ENCODE peak calls at places on chromosomes 11 and 22, in ten cellular contexts. T is breast epithelium, A is prostate gland, M is ovary, P is sigmoid colon, S is tibial nerve, K is testis, N is endothelial cell of umbilical vein, Q is esophagus squamous epithelium, V is upper lobe of left lung. F is an unnamed sample.

GRCh38 chr11:70205766-70206165 is 2.7 kb downstream of the FADD start:
- DNase-seq in T (no peak), A (no peak), M (no peak), P (no peak), S (no peak), K (no peak), N (no peak), Q (no peak), V (no peak), F (no peak)

GRCh38 chr22:32341122-32341740 is 16.4 kb upstream of the RFPL3 start:
- DNase-seq in T (no peak), A (no peak), M (no peak), P (no peak), S (no peak), K (peak; percentile 7), N (no peak), Q (no peak), V (no peak), F (no peak)

GRCh38 chr22:22773427-22773826 is 114.2 kb upstream of the IGLL5 start:
- DNase-seq in T (no peak), A (no peak), M (no peak), P (no peak), S (no peak), K (no peak), N (no peak), Q (no peak), V (no peak), F (no peak)

GRCh38 chr11:266676-267439 is 11.3 kb upstream of the NLRP6 start:
- DNase-seq in T (no peak), A (no peak), M (no peak), P (no peak), S (no peak), K (no peak), N (no peak), Q (no peak), V (peak; percentile 52), F (no peak)

GRCh38 chr22:45008853-45009751 is 703 bp downstream of the PHF21B start:
- DNase-seq in T (no peak), A (no peak), M (peak; percentile 39), P (no peak), S (no peak), K (peak; percentile 34), N (no peak), Q (no peak), V (no peak), F (peak; percentile 32)

GRCh38 chr11:103903621-103904323 is 132.7 kb upstream of the DDI1 start:
- DNase-seq in T (no peak), A (no peak), M (no peak), P (no peak), S (no peak), K (no peak), N (no peak), Q (no peak), V (no peak), F (no peak)

GRCh38 chr22:42581762-42582716 is 28.3 kb downstream of the SERHL2 start:
- DNase-seq in T (peak; percentile 80), A (peak; percentile 74), M (peak; percentile 84), P (peak; percentile 89), S (peak; percentile 64), K (peak; percentile 90), N (peak; percentile 79), Q (no peak), V (peak; percentile 77), F (peak; percentile 86)

GRCh38 chr11:76903325-76903724 is 42.6 kb downstream of the ACER3 start:
- DNase-seq in T (no peak), A (peak; percentile 33), M (no peak), P (no peak), S (no peak), K (no peak), N (no peak), Q (no peak), V (no peak), F (no peak)

GRCh38 chr22:50705219-50705691 is 32.6 kb downstream of the SHANK3 start:
- DNase-seq in T (no peak), A (no peak), M (peak; percentile 41), P (peak; percentile 74), S (no peak), K (peak; percentile 66), N (peak; percentile 52), Q (no peak), V (no peak), F (peak; percentile 63)

GRCh38 chr11:27254744-27255446 is 108.1 kb downstream of the CCDC34 start:
- DNase-seq in T (no peak), A (no peak), M (no peak), P (no peak), S (no peak), K (no peak), N (no peak), Q (no peak), V (no peak), F (no peak)

GRCh38 chr11:396511-396947 is 2.5 kb downstream of the PKP3 start:
- DNase-seq in T (no peak), A (no peak), M (no peak), P (no peak), S (no peak), K (peak; percentile 54), N (peak; percentile 40), Q (no peak), V (no peak), F (no peak)

GRCh38 chr11:69229521-69229920 is 64.4 kb upstream of the MYEOV start:
- DNase-seq in T (peak; percentile 25), A (no peak), M (no peak), P (peak; percentile 38), S (no peak), K (peak; percentile 4), N (no peak), Q (no peak), V (no peak), F (peak; percentile 11)

GRCh38 chr22:24486501-24486921 is 8.6 kb upstream of the UPB1 start:
- DNase-seq in T (no peak), A (no peak), M (no peak), P (no peak), S (no peak), K (no peak), N (peak; percentile 77), Q (no peak), V (no peak), F (no peak)

GRCh38 chr22:19325296-19325950 is 33.9 kb upstream of the CLTCL1 start:
- DNase-seq in T (no peak), A (no peak), M (no peak), P (no peak), S (no peak), K (no peak), N (no peak), Q (no peak), V (no peak), F (no peak)

GRCh38 chr22:35421121-35421520 is 21.2 kb downstream of the MCM5 start:
- DNase-seq in T (no peak), A (no peak), M (no peak), P (no peak), S (no peak), K (no peak), N (no peak), Q (no peak), V (no peak), F (no peak)
- H3K36me3 ChIP-seq in T (peaks cover 20% of the 10 kb centered on the region), A (no peaks in the 10 kb centered on the region), M (no peaks in the 10 kb centered on the region), P (no peaks in the 10 kb centered on the region), S (peaks cover 41% of the 10 kb centered on the region), K (no peaks in the 10 kb centered on the region), N (peaks cover 38% of the 10 kb centered on the region), Q (peaks cover 6% of the 10 kb centered on the region), V (peaks cover 84% of the 10 kb centered on the region), F (no peaks in the 10 kb centered on the region)

DNA sequence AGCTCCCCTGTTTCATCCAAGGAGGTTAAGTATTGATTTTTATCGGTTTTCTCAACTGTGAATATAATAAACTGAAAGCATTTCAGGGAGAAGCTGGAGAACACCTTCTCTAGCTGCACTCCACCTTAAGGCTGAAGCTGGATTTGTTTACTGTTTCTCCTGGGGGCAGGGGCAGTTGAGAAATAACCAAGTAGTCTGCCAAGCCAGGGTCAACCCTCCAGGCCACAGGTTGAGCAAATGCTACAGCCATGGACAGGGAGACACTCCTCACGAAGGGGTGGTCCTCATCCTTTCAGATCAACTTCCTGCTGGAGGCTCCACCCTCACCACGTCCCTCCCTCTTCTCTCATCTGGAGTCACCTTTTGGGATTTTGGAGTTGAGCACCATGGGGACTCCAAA is at the start of gene TTC36:
- DNase-seq in T (peak; percentile 56), A (no peak), M (no peak), P (no peak), S (no peak), K (no peak), N (no peak), Q (no peak), V (no peak), F (no peak)
- TF ChIP-seq POLR2A in T (no peak), A (no peak), M (no peak), P (no peak), S (no peak), K (no peak), N (no peak), Q (no peak), V (no peak), F (no peak)

GRCh38 chr22:49150801-49151221 is 676.9 kb downstream of the BRD1 start:
- DNase-seq in T (no peak), A (no peak), M (no peak), P (no peak), S (no peak), K (no peak), N (no peak), Q (no peak), V (no peak), F (no peak)
- H3K9me3 ChIP-seq in T (peaks cover 3% of the 10 kb centered on the region), A (no peaks in the 10 kb centered on the region), M (no peaks in the 10 kb centered on the region), P (no peaks in the 10 kb centered on the region), S (no peaks in the 10 kb centered on the region), K (no peaks in the 10 kb centered on the region), N (peaks cover 4% of the 10 kb centered on the region), Q (no peaks in the 10 kb centered on the region), V (no peaks in the 10 kb centered on the region), F (no peaks in the 10 kb centered on the region)

GRCh38 chr11:57802411-57802810 is 40.8 kb downstream of the CTNND1 start:
- DNase-seq in T (no peak), A (no peak), M (no peak), P (no peak), S (no peak), K (no peak), N (no peak), Q (no peak), V (no peak), F (no peak)

GRCh38 chr11:57804466-57804865 is 42.9 kb downstream of the CTNND1 start:
- DNase-seq in T (no peak), A (no peak), M (no peak), P (no peak), S (no peak), K (no peak), N (no peak), Q (no peak), V (no peak), F (no peak)

GRCh38 chr11:57800444-57801184 is 39.0 kb downstream of the CTNND1 start:
- DNase-seq in T (no peak), A (peak; percentile 78), M (no peak), P (no peak), S (no peak), K (no peak), N (peak; percentile 85), Q (no peak), V (no peak), F (no peak)

GRCh38 chr11:57798905-57799559 is 37.4 kb downstream of the CTNND1 start:
- DNase-seq in T (no peak), A (peak; percentile 77), M (peak; percentile 45), P (no peak), S (no peak), K (peak; percentile 47), N (peak; percentile 68), Q (no peak), V (peak; percentile 71), F (peak; percentile 54)

DNA sequence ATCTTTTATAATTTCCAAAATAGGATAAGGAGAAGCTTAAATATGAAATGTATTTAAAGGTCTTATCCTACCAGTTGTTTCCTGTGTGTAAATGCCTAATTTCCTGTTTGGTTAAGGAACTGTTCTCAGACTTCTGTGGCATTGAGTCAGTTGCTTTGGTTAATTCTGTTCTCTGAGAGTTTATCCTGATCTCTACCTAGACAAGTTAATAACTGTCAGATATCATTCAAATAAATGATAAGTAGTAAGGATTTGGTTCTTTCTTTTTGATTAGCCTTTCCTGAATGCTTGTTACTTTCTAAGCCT is 39.5 kb downstream of the CTNND1 start:
- DNase-seq in T (no peak), A (no peak), M (no peak), P (no peak), S (no peak), K (no peak), N (peak; percentile 73), Q (no peak), V (no peak), F (no peak)
- H3K36me3 ChIP-seq in T (peaks cover 18% of the 10 kb centered on the region), A (peaks cover 21% of the 10 kb centered on the region), M (no peaks in the 10 kb centered on the region), P (peaks cover 29% of the 10 kb centered on the region), S (peaks cover 9% of the 10 kb centered on the region), K (no peaks in the 10 kb centered on the region), N (peaks cover 37% of the 10 kb centered on the region), Q (peaks cover 27% of the 10 kb centered on the region), V (peaks cover 70% of the 10 kb centered on the region), F (peaks cover 68% of the 10 kb centered on the region)